ENCODE peak calls at places on chromosomes 16 and 17, in four cellular contexts. One of them, this sample, is unnamed. For H3K4me1, the result is how much of the 10 kb centered on the place peaks cover.

GRCh38 chr16:10982430-10983174 is 38.2 kb downstream of the CLEC16A start:
- DNase-seq in A549: no peak
- DNase-seq in uterus: no peak
- DNase-seq in body of pancreas: no peak
- DNase-seq in this sample: no peak

GRCh38 chr17:59333845-59334244 is 2.4 kb downstream of the YPEL2 start:
- DNase-seq in A549: no peak
- DNase-seq in uterus: no peak
- DNase-seq in body of pancreas: no peak
- DNase-seq in this sample: no peak

GRCh38 chr17:49130891-49131290 is 1.7 kb upstream of the B4GALNT2 start:
- DNase-seq in body of pancreas: no peak
- DNase-seq in A549: no peak
- DNase-seq in uterus: no peak
- DNase-seq in this sample: no peak

GRCh38 chr17:69669441-69670178 is 255.1 kb downstream of the MAP2K6 start:
- DNase-seq in body of pancreas: no peak
- DNase-seq in A549: no peak
- DNase-seq in uterus: no peak
- DNase-seq in this sample: no peak

GRCh38 chr16:55265926-55266325 is 58.1 kb upstream of the IRX6 start:
- DNase-seq in A549: no peak
- DNase-seq in uterus: no peak
- DNase-seq in body of pancreas: no peak
- DNase-seq in this sample: no peak

GRCh38 chr17:39754161-39754957 is 16.6 kb downstream of the GRB7 start:
- DNase-seq in uterus: peak
- DNase-seq in A549: peak
- DNase-seq in body of pancreas: peak
- DNase-seq in this sample: peak

GRCh38 chr16:20167323-20167722 is 93.6 kb upstream of the GPR139 start:
- DNase-seq in uterus: no peak
- DNase-seq in A549: no peak
- DNase-seq in body of pancreas: no peak
- DNase-seq in this sample: no peak

GRCh38 chr17:39352986-39353385 is 48.4 kb downstream of the FBXL20 start:
- DNase-seq in body of pancreas: no peak
- DNase-seq in uterus: no peak
- DNase-seq in A549: no peak
- DNase-seq in this sample: no peak

GRCh38 chr16:2919511-2920255 is 8.0 kb downstream of the FLYWCH1 start:
- DNase-seq in A549: peak
- DNase-seq in body of pancreas: peak
- DNase-seq in uterus: peak
- DNase-seq in this sample: no peak

GRCh38 chr17:17845046-17845775 is 8.4 kb upstream of the SREBF1 start:
- DNase-seq in body of pancreas: peak
- DNase-seq in uterus: no peak
- DNase-seq in A549: no peak
- DNase-seq in this sample: no peak

GRCh38 chr16:17238285-17239028 is 232.3 kb downstream of the XYLT1 start:
- DNase-seq in uterus: no peak
- DNase-seq in body of pancreas: no peak
- DNase-seq in A549: no peak
- DNase-seq in this sample: no peak

GRCh38 chr17:75645889-75646625 is 12.8 kb downstream of the SMIM5 start:
- DNase-seq in body of pancreas: peak
- DNase-seq in A549: peak
- DNase-seq in uterus: peak
- DNase-seq in this sample: peak

GRCh38 chr16:23182675-23183485 is at the start of gene SCNN1G:
- DNase-seq in body of pancreas: peak
- DNase-seq in A549: peak
- DNase-seq in uterus: no peak
- DNase-seq in this sample: no peak

GRCh38 chr16:75296606-75297005 is 45.2 kb upstream of the BCAR1 start:
- DNase-seq in body of pancreas: peak
- DNase-seq in uterus: no peak
- DNase-seq in A549: no peak
- DNase-seq in this sample: no peak

GRCh38 chr16:29738514-29738913 is 7.3 kb downstream of the C16orf54 start:
- DNase-seq in body of pancreas: no peak
- DNase-seq in uterus: no peak
- DNase-seq in A549: no peak
- DNase-seq in this sample: no peak

GRCh38 chr16:70480127-70481105 is 26.0 kb downstream of the FCSK start:
- DNase-seq in uterus: no peak
- DNase-seq in A549: no peak
- DNase-seq in body of pancreas: no peak
- DNase-seq in this sample: no peak

GRCh38 chr17:65431116-65431515 is 130.3 kb downstream of the AXIN2 start:
- DNase-seq in uterus: no peak
- DNase-seq in body of pancreas: no peak
- DNase-seq in A549: no peak
- DNase-seq in this sample: no peak

GRCh38 chr16:70700101-70701020 is 14.5 kb upstream of the MTSS2 start:
- DNase-seq in A549: no peak
- DNase-seq in body of pancreas: peak
- DNase-seq in uterus: no peak
- DNase-seq in this sample: peak

GRCh38 chr17:65885484-65885883 is 306.4 kb downstream of the CEP112 start:
- DNase-seq in uterus: no peak
- DNase-seq in body of pancreas: no peak
- DNase-seq in A549: no peak
- DNase-seq in this sample: no peak

GRCh38 chr17:2695961-2696760 is 15.4 kb downstream of the CLUH start:
- DNase-seq in body of pancreas: no peak
- DNase-seq in uterus: peak
- DNase-seq in A549: no peak
- DNase-seq in this sample: peak

GRCh38 chr17:58312824-58313223 is 15.8 kb downstream of the TSPOAP1 start:
- DNase-seq in body of pancreas: no peak
- DNase-seq in uterus: no peak
- DNase-seq in A549: no peak
- DNase-seq in this sample: no peak

GRCh38 chr17:81053043-81053970 is 18.4 kb downstream of the BAIAP2 start:
- DNase-seq in body of pancreas: no peak
- DNase-seq in uterus: no peak
- DNase-seq in A549: no peak
- DNase-seq in this sample: no peak

GRCh38 chr16:75580-76501 is 2.2 kb upstream of the MPG start:
- DNase-seq in uterus: peak
- DNase-seq in A549: no peak
- DNase-seq in body of pancreas: peak
- DNase-seq in this sample: no peak

GRCh38 chr16:60271382-60272180 is 1537.5 kb upstream of the GOT2 start:
- DNase-seq in body of pancreas: no peak
- DNase-seq in uterus: no peak
- DNase-seq in A549: no peak
- DNase-seq in this sample: no peak

GRCh38 chr17:32879143-32879542 is 2.2 kb upstream of the MYO1D start:
- DNase-seq in uterus: no peak
- DNase-seq in body of pancreas: no peak
- DNase-seq in A549: no peak
- DNase-seq in this sample: no peak

GRCh38 chr16:83953796-83954576 is 946 bp downstream of the OSGIN1 start:
- DNase-seq in uterus: no peak
- DNase-seq in body of pancreas: peak
- DNase-seq in A549: peak
- DNase-seq in this sample: no peak

GRCh38 chr17:16486373-16487250 is 5.4 kb downstream of the LRRC75A start:
- DNase-seq in body of pancreas: peak
- DNase-seq in uterus: peak
- DNase-seq in A549: no peak
- DNase-seq in this sample: peak
- H3K4me1 ChIP-seq in body of pancreas: under half
- H3K4me1 ChIP-seq in uterus: under half
- H3K4me1 ChIP-seq in A549: under half
- H3K4me1 ChIP-seq in this sample: under half

DNA sequence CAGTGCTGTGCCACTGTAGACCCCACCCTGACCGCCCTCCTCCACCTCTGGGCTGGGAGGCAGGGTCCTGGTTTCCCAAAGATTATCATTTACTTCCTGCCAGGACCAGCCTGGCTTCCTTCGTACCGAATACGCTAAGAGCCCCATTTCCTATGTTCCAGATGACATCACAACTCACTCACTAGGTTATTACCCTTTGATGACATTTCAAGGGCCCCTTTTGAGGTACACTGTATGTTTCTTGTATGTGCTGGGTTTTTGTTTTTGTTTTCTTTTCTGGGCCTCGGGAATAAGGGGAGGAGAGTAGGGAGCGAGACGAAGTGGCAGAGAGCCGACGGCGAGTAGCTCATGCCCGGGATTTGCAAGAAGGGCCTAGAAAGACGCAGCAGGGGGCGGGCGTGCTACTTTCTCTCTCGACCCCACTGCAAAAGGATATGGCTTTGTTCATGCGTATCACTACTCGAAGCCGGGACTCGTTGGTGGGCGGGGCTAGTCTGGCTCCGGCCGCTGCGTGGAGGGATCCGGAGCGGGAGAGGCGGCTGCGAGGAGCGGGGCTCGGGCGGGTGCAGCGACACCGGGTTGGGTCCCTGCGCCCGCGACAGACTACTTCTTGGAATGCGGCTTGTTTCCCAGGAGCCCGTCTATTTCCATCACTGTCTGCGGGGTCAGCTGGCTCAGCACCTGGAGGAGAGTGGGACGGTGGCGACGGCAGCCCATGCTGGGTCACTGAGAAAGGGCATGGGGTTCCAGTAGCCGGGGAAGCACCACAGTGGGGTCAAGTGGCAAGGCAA is 6.6 kb upstream of the RNF227 start:
- DNase-seq in uterus: peak
- DNase-seq in A549: no peak
- DNase-seq in body of pancreas: peak
- DNase-seq in this sample: peak
- TF ChIP-seq POLR2A in uterus: peak
- TF ChIP-seq POLR2A in A549: no peak
- TF ChIP-seq POLR2A in body of pancreas: peak
- TF ChIP-seq POLR2A in this sample: peak

GRCh38 chr16:8959921-8960787 is 3.6 kb downstream of the USP7 start:
- DNase-seq in A549: no peak
- DNase-seq in uterus: no peak
- DNase-seq in body of pancreas: no peak
- DNase-seq in this sample: no peak
- H3K4me3 ChIP-seq in A549: no peak
- H3K4me3 ChIP-seq in uterus: peak
- H3K4me3 ChIP-seq in body of pancreas: no peak
- H3K4me3 ChIP-seq in this sample: no peak

GRCh38 chr17:50151041-50151936 is 812 bp upstream of the PPP1R9B start:
- DNase-seq in A549: peak
- DNase-seq in body of pancreas: peak
- DNase-seq in uterus: peak
- DNase-seq in this sample: peak

GRCh38 chr17:50153650-50154575 is 3.4 kb upstream of the PPP1R9B start:
- DNase-seq in uterus: no peak
- DNase-seq in A549: no peak
- DNase-seq in body of pancreas: peak
- DNase-seq in this sample: peak

GRCh38 chr17:50150354-50151040 is at the start of gene PPP1R9B:
- DNase-seq in body of pancreas: no peak
- DNase-seq in A549: no peak
- DNase-seq in uterus: no peak
- DNase-seq in this sample: no peak

GRCh38 chr17:50152736-50153135 is 2.3 kb upstream of the PPP1R9B start:
- DNase-seq in body of pancreas: no peak
- DNase-seq in A549: no peak
- DNase-seq in uterus: no peak
- DNase-seq in this sample: no peak

DNA sequence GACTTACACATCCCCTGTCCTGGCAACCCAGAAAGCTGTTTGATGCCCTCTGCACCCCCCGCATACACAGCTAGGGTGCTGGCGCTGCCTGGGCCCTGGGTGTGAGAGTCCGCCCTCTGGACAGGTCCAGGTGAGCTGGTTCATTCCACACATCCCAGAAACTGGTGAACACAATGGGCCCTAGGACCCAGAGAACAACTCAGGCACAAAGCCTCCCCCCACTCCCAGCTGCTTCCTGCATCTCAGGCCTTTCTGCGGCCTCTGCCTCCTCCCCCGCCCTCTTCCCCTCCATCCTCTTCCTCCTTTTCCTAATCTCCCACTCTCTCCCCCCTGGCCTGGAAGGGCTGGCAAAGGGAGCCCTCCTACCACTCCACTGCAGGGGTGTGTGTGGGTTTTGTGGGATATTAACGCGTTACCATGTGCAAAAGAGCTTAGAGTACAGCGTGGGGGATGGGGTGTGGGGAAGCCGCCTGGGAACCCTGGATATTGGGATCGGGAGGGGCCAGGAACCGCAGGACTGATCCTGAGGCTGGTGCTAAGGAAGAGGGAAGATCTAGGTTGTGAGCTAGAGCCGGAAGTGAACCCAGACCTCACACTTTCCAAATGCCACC is 1.6 kb upstream of the PPP1R9B start:
- DNase-seq in body of pancreas: peak
- DNase-seq in uterus: peak
- DNase-seq in A549: peak
- DNase-seq in this sample: peak
- H3K4me1 ChIP-seq in body of pancreas: half or more
- H3K4me1 ChIP-seq in uterus: under half
- H3K4me1 ChIP-seq in A549: under half
- H3K4me1 ChIP-seq in this sample: under half

This sample was measured in right lobe of liver.